ENCODE peak calls at places on chromosomes 5 and 9, in five cellular contexts. One of them, this sample, is unnamed.
A peak's percentile ranks its signal among the peaks of the same experiment; 100 is the strongest.

GRCh38 chr9:70586506-70586905 is 172.0 kb upstream of the KLF9 start:
- DNase-seq in GM10248: no peak
- DNase-seq in CD4-positive, alpha-beta T cell: no peak
- DNase-seq in tibial artery: no peak
- DNase-seq in astrocyte of the spinal cord: no peak
- DNase-seq in this sample: no peak

GRCh38 chr9:91856419-91856818 is 93.6 kb downstream of the ROR2 start:
- DNase-seq in tibial artery: no peak
- DNase-seq in GM10248: no peak
- DNase-seq in CD4-positive, alpha-beta T cell: no peak
- DNase-seq in astrocyte of the spinal cord: no peak
- DNase-seq in this sample: no peak

GRCh38 chr9:127876764-127877562 is 512 bp downstream of the AK1 start:
- DNase-seq in astrocyte of the spinal cord: no peak
- DNase-seq in GM10248: no peak
- DNase-seq in CD4-positive, alpha-beta T cell: no peak
- DNase-seq in tibial artery: no peak
- DNase-seq in this sample: no peak

GRCh38 chr9:109150925-109151547 is 16.0 kb downstream of the FRRS1L start:
- DNase-seq in tibial artery: no peak
- DNase-seq in CD4-positive, alpha-beta T cell: no peak
- DNase-seq in GM10248: no peak
- DNase-seq in astrocyte of the spinal cord: no peak
- DNase-seq in this sample: no peak

GRCh38 chr5:180787711-180788431 is 14.7 kb downstream of the MGAT1 start:
- DNase-seq in astrocyte of the spinal cord: peak; percentile 72
- DNase-seq in GM10248: no peak
- DNase-seq in tibial artery: no peak
- DNase-seq in CD4-positive, alpha-beta T cell: no peak
- DNase-seq in this sample: no peak

GRCh38 chr5:133336969-133337410 is 275.4 kb downstream of the FSTL4 start:
- DNase-seq in GM10248: no peak
- DNase-seq in tibial artery: no peak
- DNase-seq in CD4-positive, alpha-beta T cell: no peak
- DNase-seq in astrocyte of the spinal cord: no peak
- DNase-seq in this sample: no peak

GRCh38 chr9:5854032-5854792 is 21.3 kb upstream of the ERMP1 start:
- DNase-seq in tibial artery: no peak
- DNase-seq in astrocyte of the spinal cord: no peak
- DNase-seq in CD4-positive, alpha-beta T cell: no peak
- DNase-seq in GM10248: no peak
- DNase-seq in this sample: no peak

GRCh38 chr5:37725185-37725584 is 114.7 kb downstream of the GDNF start:
- DNase-seq in astrocyte of the spinal cord: no peak
- DNase-seq in CD4-positive, alpha-beta T cell: no peak
- DNase-seq in tibial artery: no peak
- DNase-seq in GM10248: no peak
- DNase-seq in this sample: no peak

GRCh38 chr9:82031538-82032280 is 43.1 kb downstream of the SPATA31D1 start:
- DNase-seq in tibial artery: peak; percentile 63
- DNase-seq in GM10248: no peak
- DNase-seq in CD4-positive, alpha-beta T cell: no peak
- DNase-seq in astrocyte of the spinal cord: peak; percentile 52
- DNase-seq in this sample: peak; percentile 74

GRCh38 chr5:38011641-38012188 is 171.9 kb upstream of the GDNF start:
- DNase-seq in tibial artery: no peak
- DNase-seq in CD4-positive, alpha-beta T cell: no peak
- DNase-seq in GM10248: no peak
- DNase-seq in astrocyte of the spinal cord: no peak
- DNase-seq in this sample: no peak

GRCh38 chr5:61659221-61659696 is 327.2 kb downstream of the ZSWIM6 start:
- DNase-seq in CD4-positive, alpha-beta T cell: no peak
- DNase-seq in GM10248: no peak
- DNase-seq in tibial artery: no peak
- DNase-seq in astrocyte of the spinal cord: no peak
- DNase-seq in this sample: no peak

GRCh38 chr5:56659991-56660390 is 155.4 kb upstream of the MAP3K1 start:
- DNase-seq in astrocyte of the spinal cord: no peak
- DNase-seq in GM10248: no peak
- DNase-seq in CD4-positive, alpha-beta T cell: no peak
- DNase-seq in tibial artery: no peak
- DNase-seq in this sample: no peak

GRCh38 chr5:176901260-176902101 is 2.3 kb upstream of the HK3 start:
- DNase-seq in GM10248: peak; percentile 60
- DNase-seq in tibial artery: no peak
- DNase-seq in CD4-positive, alpha-beta T cell: no peak
- DNase-seq in astrocyte of the spinal cord: no peak
- DNase-seq in this sample: no peak

GRCh38 chr9:133510926-133511505 is 13.7 kb downstream of the MYMK start:
- DNase-seq in CD4-positive, alpha-beta T cell: no peak
- DNase-seq in GM10248: no peak
- DNase-seq in astrocyte of the spinal cord: no peak
- DNase-seq in tibial artery: no peak
- DNase-seq in this sample: no peak

GRCh38 chr9:110714314-110714713 is 45.7 kb downstream of the MUSK start:
- DNase-seq in GM10248: no peak
- DNase-seq in CD4-positive, alpha-beta T cell: no peak
- DNase-seq in astrocyte of the spinal cord: peak; percentile 42
- DNase-seq in tibial artery: no peak
- DNase-seq in this sample: no peak

GRCh38 chr5:54844905-54845566 is 140.4 kb downstream of the ESM1 start:
- DNase-seq in CD4-positive, alpha-beta T cell: no peak
- DNase-seq in astrocyte of the spinal cord: peak; percentile 77
- DNase-seq in tibial artery: no peak
- DNase-seq in GM10248: peak; percentile 16
- DNase-seq in this sample: no peak

GRCh38 chr5:107223066-107223465 is 447.7 kb downstream of the EFNA5 start:
- DNase-seq in CD4-positive, alpha-beta T cell: no peak
- DNase-seq in astrocyte of the spinal cord: no peak
- DNase-seq in tibial artery: no peak
- DNase-seq in GM10248: no peak
- DNase-seq in this sample: no peak

GRCh38 chr9:122286764-122287163 is 22.1 kb downstream of the MRRF start:
- DNase-seq in tibial artery: no peak
- DNase-seq in astrocyte of the spinal cord: no peak
- DNase-seq in GM10248: peak; percentile 16
- DNase-seq in CD4-positive, alpha-beta T cell: no peak
- DNase-seq in this sample: no peak

GRCh38 chr9:4226331-4227250 is 73.3 kb downstream of the GLIS3 start:
- DNase-seq in GM10248: no peak
- DNase-seq in tibial artery: no peak
- DNase-seq in CD4-positive, alpha-beta T cell: no peak
- DNase-seq in astrocyte of the spinal cord: no peak
- DNase-seq in this sample: no peak

GRCh38 chr5:91938441-91938840 is 555.3 kb upstream of the ARRDC3 start:
- DNase-seq in astrocyte of the spinal cord: peak; percentile 23
- DNase-seq in CD4-positive, alpha-beta T cell: no peak
- DNase-seq in GM10248: no peak
- DNase-seq in tibial artery: no peak
- DNase-seq in this sample: no peak

GRCh38 chr5:32713396-32714381 is 2.6 kb downstream of the NPR3 start:
- DNase-seq in tibial artery: peak; percentile 46
- DNase-seq in GM10248: no peak
- DNase-seq in CD4-positive, alpha-beta T cell: no peak
- DNase-seq in astrocyte of the spinal cord: peak; percentile 22
- DNase-seq in this sample: no peak

GRCh38 chr5:10583663-10584572 is 20.0 kb downstream of the ANKRD33B start:
- DNase-seq in astrocyte of the spinal cord: no peak
- DNase-seq in CD4-positive, alpha-beta T cell: no peak
- DNase-seq in tibial artery: no peak
- DNase-seq in GM10248: no peak
- DNase-seq in this sample: no peak

GRCh38 chr5:137605377-137605776 is 106.3 kb upstream of the SPOCK1 start:
- DNase-seq in GM10248: no peak
- DNase-seq in CD4-positive, alpha-beta T cell: no peak
- DNase-seq in astrocyte of the spinal cord: peak; percentile 17
- DNase-seq in tibial artery: no peak
- DNase-seq in this sample: no peak

GRCh38 chr5:133527311-133527710 is 85.0 kb downstream of the FSTL4 start:
- DNase-seq in tibial artery: no peak
- DNase-seq in CD4-positive, alpha-beta T cell: no peak
- DNase-seq in GM10248: no peak
- DNase-seq in astrocyte of the spinal cord: no peak
- DNase-seq in this sample: no peak

DNA sequence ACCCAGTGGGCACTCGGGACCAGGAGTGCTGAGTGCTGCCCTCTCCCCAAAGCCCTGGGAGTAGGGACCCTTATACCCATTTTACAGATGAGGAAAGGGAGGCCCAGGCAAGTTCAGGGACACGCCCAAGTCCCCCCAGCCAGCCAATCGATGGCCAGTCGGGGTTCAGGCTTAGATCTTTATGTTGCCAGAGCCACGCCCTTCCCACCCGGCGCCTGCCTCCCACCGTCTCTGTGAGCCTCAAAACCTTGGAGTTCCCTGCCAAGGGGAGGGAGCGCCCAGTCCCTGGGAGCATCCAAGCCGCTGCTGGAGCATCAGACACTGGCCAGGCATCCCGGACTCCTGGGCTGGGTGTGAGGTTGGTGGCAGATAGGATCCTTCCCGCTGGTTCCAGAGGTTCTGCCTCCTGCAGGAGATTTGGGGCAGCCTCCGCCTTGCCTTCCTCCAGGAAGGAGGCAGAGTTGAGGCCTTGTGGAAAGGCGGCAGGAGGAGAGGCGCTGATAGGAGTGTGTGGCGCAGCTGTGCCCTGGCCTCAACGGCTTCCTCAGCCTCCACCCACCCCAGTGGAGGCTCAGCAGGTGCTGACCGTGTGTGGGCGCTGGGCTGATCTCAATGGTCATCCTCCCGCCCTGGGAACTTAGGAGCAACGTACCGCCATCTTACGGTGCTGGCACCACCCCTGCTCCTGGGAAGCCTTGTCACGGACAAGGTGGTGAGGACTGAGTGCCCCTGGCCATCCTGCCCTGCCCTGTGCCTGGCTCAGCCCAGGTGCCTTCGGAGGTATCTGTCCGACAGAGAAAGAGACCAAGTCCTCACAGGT is 10.1 kb downstream of the NCS1 start:
- DNase-seq in GM10248: no peak
- DNase-seq in astrocyte of the spinal cord: no peak
- DNase-seq in tibial artery: no peak
- DNase-seq in CD4-positive, alpha-beta T cell: no peak
- DNase-seq in this sample: no peak
- TF ChIP-seq CTCF in GM10248: no peak
- TF ChIP-seq CTCF in astrocyte of the spinal cord: no peak
- TF ChIP-seq CTCF in tibial artery: no peak
- TF ChIP-seq CTCF in CD4-positive, alpha-beta T cell: no peak
- TF ChIP-seq CTCF in this sample: no peak

GRCh38 chr5:80092521-80093107 is 57.5 kb downstream of the THBS4 start:
- DNase-seq in astrocyte of the spinal cord: no peak
- DNase-seq in tibial artery: no peak
- DNase-seq in GM10248: no peak
- DNase-seq in CD4-positive, alpha-beta T cell: no peak
- DNase-seq in this sample: no peak

GRCh38 chr5:80097516-80097915 is 62.4 kb downstream of the THBS4 start:
- DNase-seq in CD4-positive, alpha-beta T cell: no peak
- DNase-seq in tibial artery: no peak
- DNase-seq in astrocyte of the spinal cord: no peak
- DNase-seq in GM10248: no peak
- DNase-seq in this sample: no peak

GRCh38 chr5:80090884-80091166 is 55.7 kb downstream of the THBS4 start:
- DNase-seq in astrocyte of the spinal cord: no peak
- DNase-seq in tibial artery: no peak
- DNase-seq in CD4-positive, alpha-beta T cell: no peak
- DNase-seq in GM10248: no peak
- DNase-seq in this sample: no peak

GRCh38 chr5:80094339-80094738 is 59.2 kb downstream of the THBS4 start:
- DNase-seq in GM10248: no peak
- DNase-seq in astrocyte of the spinal cord: no peak
- DNase-seq in CD4-positive, alpha-beta T cell: no peak
- DNase-seq in tibial artery: no peak
- DNase-seq in this sample: no peak

DNA sequence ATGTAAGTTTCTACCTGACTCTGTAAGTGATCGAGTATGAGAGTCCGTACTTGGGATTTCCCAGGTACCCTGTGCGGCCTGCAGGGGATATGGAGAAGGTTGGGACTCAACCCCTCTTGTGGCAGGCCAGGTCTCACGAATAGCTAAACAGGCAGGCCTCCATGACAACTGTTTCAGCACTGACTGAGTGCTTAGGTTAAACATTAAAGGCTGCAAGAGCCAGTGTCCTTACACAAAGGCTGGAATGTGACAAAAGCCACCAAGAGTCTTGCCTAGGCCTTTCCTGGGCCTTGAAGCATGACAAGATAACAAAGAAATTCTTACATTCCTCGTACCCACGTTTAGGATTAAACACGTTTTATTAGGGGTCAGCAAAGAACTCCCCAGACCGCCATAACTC is 58.6 kb downstream of the THBS4 start:
- DNase-seq in tibial artery: no peak
- DNase-seq in CD4-positive, alpha-beta T cell: no peak
- DNase-seq in astrocyte of the spinal cord: no peak
- DNase-seq in GM10248: no peak
- DNase-seq in this sample: no peak
- TF ChIP-seq CTCF in tibial artery: no peak
- TF ChIP-seq CTCF in CD4-positive, alpha-beta T cell: no peak
- TF ChIP-seq CTCF in astrocyte of the spinal cord: no peak
- TF ChIP-seq CTCF in GM10248: no peak
- TF ChIP-seq CTCF in this sample: no peak

DNA sequence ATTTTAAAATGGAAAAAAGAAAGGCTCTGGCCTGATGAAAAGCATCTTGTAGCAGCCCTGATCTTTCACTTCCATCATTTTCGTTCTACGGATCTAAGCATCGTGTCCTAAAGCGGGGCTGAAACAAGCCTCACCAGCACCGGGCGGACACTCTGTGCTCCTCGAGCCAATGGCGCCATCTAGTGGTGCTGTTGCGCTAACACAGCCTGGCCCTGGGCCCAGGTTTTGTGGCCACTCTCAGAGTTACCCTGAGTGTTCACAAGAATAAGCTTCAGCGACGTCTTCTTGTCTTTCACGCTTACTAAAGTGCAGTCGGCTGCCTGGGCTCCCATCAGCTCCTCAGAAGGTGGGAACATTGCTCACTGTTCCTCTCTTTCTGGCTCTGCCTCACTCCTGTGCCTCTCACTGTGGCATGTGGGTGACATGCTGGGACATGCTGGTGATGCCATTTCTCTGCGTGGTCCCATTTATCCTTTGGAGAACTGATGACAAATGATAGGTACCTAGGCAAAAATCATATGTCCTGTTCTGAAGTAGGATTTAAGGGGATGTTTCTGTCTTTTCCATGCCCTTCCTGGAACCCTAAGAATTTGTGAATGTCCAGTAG is 32.7 kb downstream of the DMRT3 start:
- DNase-seq in GM10248: peak; percentile 75
- DNase-seq in CD4-positive, alpha-beta T cell: peak; percentile 65
- DNase-seq in tibial artery: peak; percentile 66
- DNase-seq in astrocyte of the spinal cord: peak; percentile 73
- DNase-seq in this sample: peak; percentile 49
- TF ChIP-seq CTCF in GM10248: peak; percentile 100
- TF ChIP-seq CTCF in CD4-positive, alpha-beta T cell: peak; percentile 66
- TF ChIP-seq CTCF in tibial artery: peak; percentile 78
- TF ChIP-seq CTCF in astrocyte of the spinal cord: peak; percentile 95
- TF ChIP-seq CTCF in this sample: peak; percentile 98

GRCh38 chr5:141421489-141421855 is 621 bp downstream of the PCDHGA11 start:
- DNase-seq in astrocyte of the spinal cord: no peak
- DNase-seq in GM10248: no peak
- DNase-seq in CD4-positive, alpha-beta T cell: no peak
- DNase-seq in tibial artery: no peak
- DNase-seq in this sample: no peak

GRCh38 chr5:141422742-141423291 is 2.0 kb downstream of the PCDHGA11 start:
- DNase-seq in astrocyte of the spinal cord: no peak
- DNase-seq in CD4-positive, alpha-beta T cell: no peak
- DNase-seq in tibial artery: no peak
- DNase-seq in GM10248: no peak
- DNase-seq in this sample: no peak

GRCh38 chr5:141419074-141419880 is 1.6 kb upstream of the PCDHGA11 start:
- DNase-seq in GM10248: no peak
- DNase-seq in astrocyte of the spinal cord: no peak
- DNase-seq in tibial artery: no peak
- DNase-seq in CD4-positive, alpha-beta T cell: no peak
- DNase-seq in this sample: no peak

GRCh38 chr5:141420855-141421488 is at the start of gene PCDHGA11:
- DNase-seq in astrocyte of the spinal cord: peak; percentile 82
- DNase-seq in CD4-positive, alpha-beta T cell: no peak
- DNase-seq in GM10248: peak; percentile 69
- DNase-seq in tibial artery: peak; percentile 47
- DNase-seq in this sample: peak; percentile 22
- TF ChIP-seq CTCF in astrocyte of the spinal cord: peak; percentile 59
- TF ChIP-seq CTCF in CD4-positive, alpha-beta T cell: no peak
- TF ChIP-seq CTCF in GM10248: peak; percentile 71
- TF ChIP-seq CTCF in tibial artery: no peak
- TF ChIP-seq CTCF in this sample: peak; percentile 41